ENCODE peak calls at places on chromosome 17, in four cellular contexts. One of them, this sample, is unnamed.

GRCh38 chr17:81387235-81388060 is 7.8 kb upstream of the BAHCC1 start:
- DNase-seq in mesothelial cell of epicardium: peak
- DNase-seq in HuH-7: peak
- DNase-seq in GM04504: peak
- DNase-seq in this sample: no peak

GRCh38 chr17:45276031-45276430 is 14.1 kb upstream of the SPATA32 start:
- DNase-seq in mesothelial cell of epicardium: no peak
- DNase-seq in HuH-7: no peak
- DNase-seq in GM04504: no peak
- DNase-seq in this sample: no peak

GRCh38 chr17:81241648-81242420 is 2.7 kb downstream of the NDUFAF8 start:
- DNase-seq in mesothelial cell of epicardium: peak
- DNase-seq in HuH-7: peak
- DNase-seq in GM04504: no peak
- DNase-seq in this sample: peak

GRCh38 chr17:76278952-76279741 is 14.0 kb downstream of the UBALD2 start:
- DNase-seq in mesothelial cell of epicardium: peak
- DNase-seq in HuH-7: peak
- DNase-seq in GM04504: peak
- DNase-seq in this sample: peak

GRCh38 chr17:33981713-33982601 is 273.1 kb upstream of the CCL2 start:
- DNase-seq in mesothelial cell of epicardium: no peak
- DNase-seq in HuH-7: no peak
- DNase-seq in GM04504: no peak
- DNase-seq in this sample: no peak

GRCh38 chr17:30271102-30271501 is 20.6 kb downstream of the BLMH start:
- DNase-seq in mesothelial cell of epicardium: no peak
- DNase-seq in HuH-7: no peak
- DNase-seq in GM04504: no peak
- DNase-seq in this sample: no peak

GRCh38 chr17:34579017-34579946 is at the start of gene TMEM132E:
- DNase-seq in mesothelial cell of epicardium: peak
- DNase-seq in HuH-7: no peak
- DNase-seq in GM04504: no peak
- DNase-seq in this sample: peak

GRCh38 chr17:40345161-40346034 is 19.1 kb downstream of the GJD3 start:
- DNase-seq in mesothelial cell of epicardium: peak
- DNase-seq in HuH-7: peak
- DNase-seq in GM04504: no peak
- DNase-seq in this sample: peak

GRCh38 chr17:9356488-9356911 is 219.1 kb downstream of the STX8 start:
- DNase-seq in mesothelial cell of epicardium: no peak
- DNase-seq in HuH-7: no peak
- DNase-seq in GM04504: no peak
- DNase-seq in this sample: peak

GRCh38 chr17:28549274-28550132 is 2.9 kb downstream of the UNC119 start:
- DNase-seq in mesothelial cell of epicardium: no peak
- DNase-seq in HuH-7: no peak
- DNase-seq in GM04504: no peak
- DNase-seq in this sample: no peak

GRCh38 chr17:80103061-80103481 is 1.7 kb downstream of the GAA start:
- DNase-seq in mesothelial cell of epicardium: no peak
- DNase-seq in HuH-7: no peak
- DNase-seq in GM04504: no peak
- DNase-seq in this sample: no peak

GRCh38 chr17:27666831-27667560 is 36.0 kb downstream of the LGALS9 start:
- DNase-seq in mesothelial cell of epicardium: peak
- DNase-seq in HuH-7: no peak
- DNase-seq in GM04504: no peak
- DNase-seq in this sample: no peak

GRCh38 chr17:17579691-17580090 is 11.8 kb downstream of the PEMT start:
- DNase-seq in mesothelial cell of epicardium: no peak
- DNase-seq in HuH-7: no peak
- DNase-seq in GM04504: no peak
- DNase-seq in this sample: no peak

GRCh38 chr17:32495347-32496253 is 8.8 kb downstream of the CDK5R1 start:
- DNase-seq in mesothelial cell of epicardium: no peak
- DNase-seq in HuH-7: no peak
- DNase-seq in GM04504: no peak
- DNase-seq in this sample: peak

GRCh38 chr17:74807925-74808324 is 31.8 kb upstream of the NAT9 start:
- DNase-seq in mesothelial cell of epicardium: no peak
- DNase-seq in HuH-7: no peak
- DNase-seq in GM04504: no peak
- DNase-seq in this sample: no peak

GRCh38 chr17:78362671-78363070 is 2.8 kb upstream of the SOCS3 start:
- DNase-seq in mesothelial cell of epicardium: no peak
- DNase-seq in HuH-7: no peak
- DNase-seq in GM04504: no peak
- DNase-seq in this sample: no peak

GRCh38 chr17:3956983-3957382 is 7.3 kb downstream of the ATP2A3 start:
- DNase-seq in mesothelial cell of epicardium: no peak
- DNase-seq in HuH-7: no peak
- DNase-seq in GM04504: no peak
- DNase-seq in this sample: no peak

GRCh38 chr17:5097101-5097834 is 14.4 kb downstream of the ZNF232 start:
- DNase-seq in mesothelial cell of epicardium: peak
- DNase-seq in HuH-7: no peak
- DNase-seq in GM04504: no peak
- DNase-seq in this sample: no peak

GRCh38 chr17:2071421-2072281 is 16.7 kb downstream of the HIC1 start:
- DNase-seq in mesothelial cell of epicardium: no peak
- DNase-seq in HuH-7: no peak
- DNase-seq in GM04504: no peak
- DNase-seq in this sample: no peak

GRCh38 chr17:14134456-14134855 is 65.2 kb downstream of the COX10 start:
- DNase-seq in mesothelial cell of epicardium: no peak
- DNase-seq in HuH-7: no peak
- DNase-seq in GM04504: no peak
- DNase-seq in this sample: no peak

GRCh38 chr17:51475650-51476221 is 215.4 kb downstream of the UTP18 start:
- DNase-seq in mesothelial cell of epicardium: no peak
- DNase-seq in HuH-7: no peak
- DNase-seq in GM04504: peak
- DNase-seq in this sample: no peak

GRCh38 chr17:379531-380200 is 27.1 kb upstream of the RPH3AL start:
- DNase-seq in mesothelial cell of epicardium: no peak
- DNase-seq in HuH-7: no peak
- DNase-seq in GM04504: no peak
- DNase-seq in this sample: no peak

GRCh38 chr17:82031303-82031884 is at the start of gene RAC3:
- DNase-seq in mesothelial cell of epicardium: no peak
- DNase-seq in HuH-7: peak
- DNase-seq in GM04504: no peak
- DNase-seq in this sample: no peak

GRCh38 chr17:68623811-68624210 is 22.6 kb upstream of the FAM20A start:
- DNase-seq in mesothelial cell of epicardium: no peak
- DNase-seq in HuH-7: no peak
- DNase-seq in GM04504: no peak
- DNase-seq in this sample: no peak

GRCh38 chr17:38925263-38925995 is at the start of gene LASP1NB:
- DNase-seq in mesothelial cell of epicardium: no peak
- DNase-seq in HuH-7: no peak
- DNase-seq in GM04504: no peak
- DNase-seq in this sample: peak

GRCh38 chr17:56178203-56178602 is 24.9 kb downstream of the ANKFN1 start:
- DNase-seq in mesothelial cell of epicardium: no peak
- DNase-seq in HuH-7: no peak
- DNase-seq in GM04504: no peak
- DNase-seq in this sample: no peak

GRCh38 chr17:42928714-42929496 is 28.3 kb downstream of the G6PC1 start:
- DNase-seq in mesothelial cell of epicardium: no peak
- DNase-seq in HuH-7: peak
- DNase-seq in GM04504: peak
- DNase-seq in this sample: no peak

GRCh38 chr17:44376124-44376523 is 12.5 kb upstream of the FAM171A2 start:
- DNase-seq in mesothelial cell of epicardium: no peak
- DNase-seq in HuH-7: peak
- DNase-seq in GM04504: no peak
- DNase-seq in this sample: peak

GRCh38 chr17:70317416-70317815 is 148.1 kb downstream of the KCNJ2 start:
- DNase-seq in mesothelial cell of epicardium: no peak
- DNase-seq in HuH-7: no peak
- DNase-seq in GM04504: no peak
- DNase-seq in this sample: no peak

GRCh38 chr17:46191332-46192210 is 1.7 kb downstream of the KANSL1 start:
- DNase-seq in mesothelial cell of epicardium: no peak
- DNase-seq in HuH-7: peak
- DNase-seq in GM04504: no peak
- DNase-seq in this sample: peak

This sample was measured in nucleus accumbens.